ENCODE peak calls at places on chromosomes 12 and 14, in five cellular contexts. M is Peyer's patch; H is activated CD8-positive, alpha-beta T cell treated with anti-CD3 and anti-CD28 coated beads for 36 hours; F is fibroblast of lung; T is HL-60. O is an unnamed sample.
A peak's percentile ranks its signal among the peaks of the same experiment; 100 is the strongest.

GRCh38 chr12:89323568-89324218 is 28.6 kb downstream of the DUSP6 start:
- DNase-seq in M (no peak), H (no peak), F (no peak), T (no peak), O (no peak)

GRCh38 chr12:57377103-57377840 is 53.6 kb downstream of the R3HDM2 start:
- DNase-seq in M (no peak), H (no peak), F (no peak), T (no peak), O (no peak)

GRCh38 chr12:131061041-131061806 is 107.5 kb downstream of the ADGRD1 start:
- DNase-seq in M (peak; percentile 40), H (peak; percentile 23), F (no peak), T (no peak), O (no peak)

GRCh38 chr14:101761881-101762529 is 496 bp downstream of the PPP2R5C start:
- DNase-seq in M (peak; percentile 78), H (peak; percentile 66), F (no peak), T (no peak), O (peak; percentile 39)

GRCh38 chr14:23610815-23611289 is 25.3 kb upstream of the DHRS2 start:
- DNase-seq in M (no peak), H (no peak), F (no peak), T (no peak), O (no peak)

GRCh38 chr12:48901278-48901677 is 24.0 kb downstream of the FKBP11 start:
- DNase-seq in M (no peak), H (no peak), F (no peak), T (no peak), O (no peak)

GRCh38 chr12:11580125-11580751 is 69.2 kb upstream of the ETV6 start:
- DNase-seq in M (no peak), H (no peak), F (peak; percentile 84), T (peak; percentile 66), O (no peak)

GRCh38 chr12:58804749-58805148 is 115.6 kb downstream of the LRIG3 start:
- DNase-seq in M (no peak), H (no peak), F (no peak), T (no peak), O (peak; percentile 38)

GRCh38 chr12:27969901-27970390 is 2.6 kb downstream of the PTHLH start:
- DNase-seq in M (peak; percentile 53), H (peak; percentile 76), F (no peak), T (peak; percentile 41), O (peak; percentile 90)

GRCh38 chr12:41189395-41190251 is 1.5 kb downstream of the PDZRN4 start:
- DNase-seq in M (no peak), H (no peak), F (no peak), T (no peak), O (peak; percentile 53)

GRCh38 chr12:56601503-56601902 is 28.6 kb downstream of the BAZ2A start:
- DNase-seq in M (no peak), H (peak; percentile 58), F (no peak), T (peak; percentile 27), O (no peak)

GRCh38 chr12:1799882-1800645 is 20.3 kb upstream of the LRTM2 start:
- DNase-seq in M (peak; percentile 43), H (no peak), F (no peak), T (no peak), O (no peak)

GRCh38 chr14:69713976-69714716 is 52.8 kb upstream of the SRSF5 start:
- DNase-seq in M (peak; percentile 45), H (no peak), F (no peak), T (no peak), O (peak; percentile 41)

GRCh38 chr12:131985145-131985875 is 35.6 kb downstream of the EP400 start:
- DNase-seq in M (peak; percentile 46), H (no peak), F (no peak), T (peak; percentile 96), O (no peak)

GRCh38 chr12:49515266-49515665 is 23.6 kb upstream of the KCNH3 start:
- DNase-seq in M (no peak), H (no peak), F (peak; percentile 83), T (no peak), O (no peak)

GRCh38 chr12:104627231-104627974 is 170.7 kb downstream of the CHST11 start:
- DNase-seq in M (no peak), H (no peak), F (no peak), T (no peak), O (no peak)

GRCh38 chr14:23095196-23096108 is at the start of gene C14orf119:
- DNase-seq in M (peak; percentile 100), H (peak; percentile 100), F (peak; percentile 100), T (peak; percentile 100), O (peak; percentile 100)

GRCh38 chr12:45468751-45469615 is 253.1 kb downstream of the ANO6 start:
- DNase-seq in M (no peak), H (no peak), F (no peak), T (no peak), O (no peak)

GRCh38 chr14:91153360-91153759 is 39.5 kb downstream of the DGLUCY start:
- DNase-seq in M (peak; percentile 54), H (no peak), F (no peak), T (no peak), O (no peak)

GRCh38 chr12:75703131-75703530 is 191.7 kb upstream of the KRR1 start:
- DNase-seq in M (no peak), H (no peak), F (no peak), T (no peak), O (no peak)

DNA sequence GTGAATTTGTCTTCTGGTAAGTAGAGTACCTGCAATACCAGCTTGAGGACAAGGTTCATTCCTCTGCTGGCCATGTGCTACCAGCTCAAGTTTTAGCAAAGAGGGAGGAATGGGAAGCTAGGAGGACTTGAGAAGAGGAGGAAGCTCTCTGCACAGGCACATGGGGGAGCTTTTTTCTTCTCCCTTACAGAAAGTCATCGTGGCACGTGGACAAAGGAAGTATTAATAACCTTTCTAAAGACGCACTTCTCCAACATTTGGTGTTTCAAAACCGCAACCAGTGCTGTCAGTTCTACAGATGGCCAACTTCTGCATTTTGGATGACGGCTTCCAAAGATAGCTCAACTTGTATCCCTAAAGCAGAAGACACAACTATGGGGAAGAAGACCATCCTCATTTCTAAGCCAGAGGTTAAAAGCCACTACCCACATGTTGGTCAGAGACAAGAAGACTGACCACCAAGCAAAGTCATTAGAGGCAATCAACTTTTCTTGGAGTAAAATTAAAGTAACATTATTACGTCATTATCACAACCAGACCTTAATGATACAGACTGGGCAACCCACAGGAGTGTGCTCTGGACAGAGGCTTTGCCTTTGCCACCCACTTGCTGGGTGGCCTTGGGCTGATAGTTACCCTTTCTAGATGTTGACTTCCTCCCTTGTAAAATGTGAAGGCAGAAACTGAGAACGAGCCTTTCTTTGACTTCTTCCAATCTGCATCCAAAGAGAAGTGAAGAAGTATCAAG is 12.3 kb upstream of the TMED10 start:
- DNase-seq in M (peak; percentile 66), H (no peak), F (no peak), T (peak; percentile 90), O (no peak)
- TF ChIP-seq CTCF in M (no peak), H (no peak), F (no peak), T (no peak), O (no peak)

DNA sequence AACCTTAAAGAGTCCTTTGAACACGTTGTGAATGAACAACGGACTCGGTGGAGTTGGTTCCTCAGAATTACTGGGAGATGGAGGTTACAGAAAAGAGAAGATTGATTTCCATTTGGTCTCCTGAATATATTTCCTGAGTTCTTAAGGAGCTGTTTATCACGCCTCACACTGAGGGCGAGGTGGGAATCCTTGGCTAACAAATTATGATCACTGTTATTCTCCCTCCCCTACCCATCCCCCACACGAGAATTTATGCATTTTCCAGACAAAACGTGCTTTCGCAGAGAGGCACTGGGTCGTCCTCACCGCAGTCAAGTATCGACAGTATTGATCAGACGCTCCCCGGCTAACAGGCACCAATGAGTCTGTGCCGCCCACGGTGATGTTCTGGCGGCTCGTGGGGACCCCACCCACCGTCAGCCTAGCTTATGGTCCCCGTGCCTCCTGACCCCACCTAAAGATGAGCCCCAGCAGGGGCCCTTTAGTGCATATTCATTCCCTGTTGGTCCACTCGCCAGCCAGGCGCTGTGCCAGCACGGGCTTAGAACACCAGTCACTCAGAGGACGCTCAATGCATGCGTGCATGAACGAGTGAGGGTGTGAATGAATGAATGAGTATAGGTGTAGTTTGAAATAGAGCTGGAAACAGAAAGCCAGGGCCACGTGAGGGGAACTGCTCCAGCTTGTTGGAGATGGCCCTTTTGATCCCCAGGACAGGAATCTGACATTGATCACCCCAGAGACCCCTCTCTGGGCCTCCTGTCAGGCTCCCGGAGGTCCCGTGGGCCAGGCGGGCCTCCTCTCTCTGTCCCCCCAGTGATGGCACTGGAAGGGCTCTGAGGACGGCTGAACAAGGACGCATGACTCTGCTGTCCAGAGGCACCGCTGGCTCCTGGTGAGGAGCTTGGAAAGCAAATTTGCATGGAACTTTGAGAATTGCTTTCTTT is 194.1 kb upstream of the C14orf180 start:
- DNase-seq in M (peak; percentile 25), H (no peak), F (no peak), T (no peak), O (no peak)
- TF ChIP-seq CTCF in M (no peak), H (no peak), F (no peak), T (no peak), O (no peak)

GRCh38 chr12:121804417-121805111 is 755 bp downstream of the SETD1B start:
- DNase-seq in M (peak; percentile 82), H (peak; percentile 70), F (no peak), T (peak; percentile 80), O (peak; percentile 50)
- TF ChIP-seq CTCF in M (no peak), H (no peak), F (no peak), T (no peak), O (no peak)

GRCh38 chr12:121223283-121223946 is 13.5 kb downstream of the P2RX4 start:
- DNase-seq in M (peak; percentile 68), H (peak; percentile 58), F (no peak), T (peak; percentile 79), O (no peak)
- TF ChIP-seq CTCF in M (no peak), H (peak; percentile 40), F (peak; percentile 11), T (peak; percentile 71), O (peak; percentile 30)

GRCh38 chr12:109736552-109737108 is 23.0 kb downstream of the FAM222A start:
- DNase-seq in M (peak; percentile 62), H (peak; percentile 50), F (peak; percentile 42), T (no peak), O (peak; percentile 96)
- TF ChIP-seq CTCF in M (no peak), H (no peak), F (no peak), T (no peak), O (no peak)

GRCh38 chr12:95085612-95086011 is 12.2 kb upstream of the NR2C1 start:
- DNase-seq in M (no peak), H (no peak), F (no peak), T (no peak), O (no peak)
- TF ChIP-seq CTCF in M (no peak), H (no peak), F (no peak), T (no peak), O (no peak)

GRCh38 chr14:77236814-77237213 is 34.2 kb downstream of the NGB start:
- DNase-seq in M (no peak), H (no peak), F (no peak), T (no peak), O (no peak)
- TF ChIP-seq CTCF in M (no peak), H (no peak), F (no peak), T (no peak), O (no peak)